ENCODE peak calls at places on chromosomes 4 and X, in five cellular contexts. M is HepG2, V is neural progenitor cell, D is fibroblast of lung, P is endothelial cell of umbilical vein. O is an unnamed sample. For H3K4me1, the result is how much of the 10 kb centered on the place peaks cover.

GRCh38 chrX:63656871-63657580 is 128.0 kb downstream of the ARHGEF9 start:
- DNase-seq in M (no peak), D (peak), V (no peak), P (no peak), O (peak)

GRCh38 chr4:182536221-182536620 is 293.0 kb downstream of the TENM3 start:
- DNase-seq in M (no peak), D (peak), P (no peak), V (peak), O (peak)

GRCh38 chr4:178028481-178028880 is 586.2 kb upstream of the AGA start:
- DNase-seq in V (no peak), D (no peak), P (no peak), M (no peak), O (no peak)

GRCh38 chr4:163895369-163896005 is 401.0 kb downstream of the TMA16 start:
- DNase-seq in M (no peak), P (no peak), V (no peak), D (no peak), O (no peak)

GRCh38 chr4:93791570-93792195 is 36.9 kb upstream of the ATOH1 start:
- DNase-seq in M (peak), V (peak), P (peak), D (peak), O (peak)

GRCh38 chr4:78694457-78694787 is 81.7 kb upstream of the BMP2K start:
- DNase-seq in V (no peak), M (no peak), P (no peak), D (no peak), O (no peak)

GRCh38 chr4:184762100-184762499 is 28.2 kb upstream of the CENPU start:
- DNase-seq in M (no peak), D (no peak), P (no peak), V (no peak), O (no peak)

GRCh38 chr4:163263601-163264000 is 68.8 kb downstream of the NPY1R start:
- DNase-seq in D (no peak), V (peak), M (no peak), P (no peak), O (no peak)

GRCh38 chr4:30555778-30556177 is 164.4 kb upstream of the PCDH7 start:
- DNase-seq in D (no peak), M (no peak), V (no peak), P (no peak), O (no peak)

GRCh38 chrX:48531359-48531954 is 8.1 kb upstream of the TBC1D25 start:
- DNase-seq in V (no peak), D (peak), M (no peak), P (no peak), O (peak)

GRCh38 chrX:136115909-136116297 is 31.4 kb upstream of the FHL1 start:
- DNase-seq in V (no peak), M (no peak), P (no peak), D (no peak), O (no peak)

GRCh38 chr4:14264437-14264836 is 636.9 kb upstream of the BOD1L1 start:
- DNase-seq in D (no peak), V (no peak), P (no peak), M (no peak), O (no peak)

GRCh38 chrX:108537005-108537404 is 97.4 kb downstream of the COL4A5 start:
- DNase-seq in M (peak), V (peak), P (peak), D (peak), O (peak)

GRCh38 chr4:76148142-76148849 is at the start of gene NUP54:
- DNase-seq in M (peak), V (peak), D (peak), P (peak), O (peak)

GRCh38 chrX:139930923-139931645 is 1.8 kb downstream of the ATP11C start:
- DNase-seq in D (peak), V (peak), P (peak), M (peak), O (no peak)

GRCh38 chr4:88275516-88275915 is 8.8 kb downstream of the PPM1K start:
- DNase-seq in M (no peak), P (no peak), D (peak), V (no peak), O (no peak)

GRCh38 chr4:139509727-139510410 is 46.1 kb downstream of the SETD7 start:
- DNase-seq in P (peak), M (peak), D (no peak), V (peak), O (no peak)

GRCh38 chr4:83334425-83335241 is at the start of gene HPSE:
- DNase-seq in D (peak), V (peak), P (peak), M (peak), O (peak)
- TF ChIP-seq EZH2 in D (peak), V (peak), P (no peak), M (peak), O (no peak)

DNA sequence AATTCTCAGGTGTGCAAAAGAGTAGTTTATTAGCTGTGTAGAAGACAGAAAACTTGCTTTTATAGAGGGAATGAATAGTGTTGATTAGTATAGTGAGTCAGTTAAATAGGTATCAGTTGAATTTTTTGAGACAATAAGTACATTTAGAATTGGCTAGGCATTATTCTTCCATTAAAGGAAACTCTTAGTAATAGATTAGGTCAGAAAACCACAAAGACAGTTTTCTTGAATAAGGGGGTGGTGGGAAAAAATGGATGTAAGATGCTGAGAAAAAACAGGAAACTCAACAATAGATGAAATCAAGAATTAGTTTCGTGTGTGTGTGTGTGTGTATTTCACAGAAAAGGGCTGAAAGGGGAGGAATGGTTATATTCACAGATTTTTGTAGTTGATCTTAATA is 16.8 kb downstream of the CD38 start:
- DNase-seq in P (peak), M (no peak), V (no peak), D (peak), O (peak)
- H3K4me1 ChIP-seq in P (under half), M (under half), V (under half), D (under half), O (under half)

GRCh38 chr4:84484274-84484673 is 14.8 kb downstream of the NKX6-1 start:
- DNase-seq in D (no peak), M (no peak), V (no peak), P (no peak), O (no peak)
- TF ChIP-seq EZH2 in D (no peak), M (no peak), V (no peak), P (no peak), O (no peak)

DNA sequence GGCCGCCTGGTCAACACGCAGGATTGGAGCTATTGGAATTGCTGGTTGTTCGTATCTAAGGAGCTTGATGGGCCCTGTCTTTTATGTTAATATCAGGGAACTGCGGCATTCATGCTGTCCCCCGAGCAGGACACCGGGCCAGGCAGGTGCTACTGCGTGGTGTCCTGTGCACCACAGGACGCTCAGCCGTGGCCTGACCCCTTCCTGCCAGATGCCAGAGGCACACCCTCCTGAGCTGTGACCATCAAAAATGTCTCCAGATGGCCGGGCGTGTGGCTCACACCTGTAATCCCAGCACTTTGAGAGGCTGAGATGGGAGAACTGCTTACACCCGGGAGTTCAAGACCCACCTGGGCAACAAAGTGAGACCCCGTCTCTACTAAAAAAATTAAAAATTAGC is 32.1 kb downstream of the ABLIM2 start:
- DNase-seq in D (no peak), M (no peak), V (no peak), P (no peak), O (no peak)
- H3K4me1 ChIP-seq in D (under half), M (under half), V (under half), P (under half), O (under half)

GRCh38 chr4:44447563-44448504 is 775 bp downstream of the KCTD8 start:
- DNase-seq in D (peak), M (no peak), V (peak), P (peak), O (peak)
- TF ChIP-seq EZH2 in D (peak), M (no peak), V (peak), P (peak), O (peak)

GRCh38 chrX:2712428-2712827 is 21.3 kb downstream of the CD99 start:
- DNase-seq in P (no peak), V (no peak), M (no peak), D (no peak), O (no peak)
- H3K4me1 ChIP-seq in P (under half), V (under half), M (under half), D (under half), O (under half)

GRCh38 chr4:8073206-8073863 is 85.3 kb downstream of the ABLIM2 start:
- DNase-seq in V (no peak), P (no peak), D (no peak), M (no peak), O (no peak)

GRCh38 chr4:8070751-8071718 is 87.6 kb downstream of the ABLIM2 start:
- DNase-seq in M (no peak), V (peak), D (no peak), P (no peak), O (no peak)

GRCh38 chr4:8072235-8072968 is 86.2 kb downstream of the ABLIM2 start:
- DNase-seq in V (no peak), D (no peak), P (no peak), M (no peak), O (no peak)

GRCh38 chr4:8069102-8069752 is 89.4 kb downstream of the ABLIM2 start:
- DNase-seq in M (no peak), D (no peak), P (no peak), V (no peak), O (no peak)

GRCh38 chr4:8071741-8072140 is 86.9 kb downstream of the ABLIM2 start:
- DNase-seq in V (peak), P (no peak), M (no peak), D (no peak), O (no peak)
- TF ChIP-seq EZH2 in V (no peak), P (no peak), M (no peak), D (no peak), O (peak)

GRCh38 chr4:41202356-41202755 is 12.0 kb downstream of the APBB2 start:
- DNase-seq in V (no peak), P (peak), D (no peak), M (no peak), O (no peak)

GRCh38 chr4:41205130-41205529 is 9.2 kb downstream of the APBB2 start:
- DNase-seq in M (no peak), D (no peak), P (peak), V (no peak), O (no peak)

GRCh38 chr4:41203841-41204240 is 10.5 kb downstream of the APBB2 start:
- DNase-seq in D (no peak), M (no peak), V (no peak), P (peak), O (no peak)

GRCh38 chr4:41204400-41204978 is 9.9 kb downstream of the APBB2 start:
- DNase-seq in M (peak), P (peak), V (no peak), D (peak), O (peak)

GRCh38 chr4:41203169-41203568 is 11.2 kb downstream of the APBB2 start:
- DNase-seq in D (peak), V (no peak), M (no peak), P (peak), O (peak)
- H3K4me1 ChIP-seq in D (under half), V (under half), M (under half), P (half or more), O (under half)

O was measured in astrocyte.